ENCODE peak calls at places on chromosomes 7 and 10, in six cellular contexts. G, S, W, D, V and B are unnamed samples.
A peak's percentile ranks its signal among the peaks of the same experiment; 100 is the strongest.

GRCh38 chr7:22292519-22292918 is 64.4 kb downstream of the RAPGEF5 start:
- DNase-seq in G (no peak), S (peak; percentile 23), W (no peak), D (no peak), V (no peak), B (peak; percentile 16)

GRCh38 chr7:46930336-46930735 is 651.6 kb downstream of the TNS3 start:
- DNase-seq in G (peak; percentile 85), S (no peak), W (peak; percentile 97), D (no peak), V (no peak), B (no peak)

GRCh38 chr10:4382811-4383210 is 443.2 kb upstream of the AKR1E2 start:
- DNase-seq in G (no peak), S (no peak), W (no peak), D (no peak), V (no peak), B (no peak)

GRCh38 chr7:129489491-129489890 is 12.8 kb upstream of the SMKR1 start:
- DNase-seq in G (peak; percentile 15), S (peak; percentile 1), W (peak; percentile 76), D (no peak), V (no peak), B (no peak)

GRCh38 chr7:41578700-41579099 is 124.2 kb downstream of the INHBA start:
- DNase-seq in G (no peak), S (no peak), W (no peak), D (no peak), V (no peak), B (no peak)

GRCh38 chr7:2980406-2981102 is 63.1 kb downstream of the CARD11 start:
- DNase-seq in G (no peak), S (no peak), W (no peak), D (no peak), V (no peak), B (no peak)

GRCh38 chr7:155799514-155799913 is 12.7 kb downstream of the SHH start:
- DNase-seq in G (no peak), S (no peak), W (peak; percentile 19), D (no peak), V (peak; percentile 28), B (no peak)

GRCh38 chr10:74234569-74234968 is 83.5 kb downstream of the ADK start:
- DNase-seq in G (peak; percentile 81), S (no peak), W (peak; percentile 54), D (no peak), V (no peak), B (no peak)

GRCh38 chr10:116069856-116070255 is 203.2 kb downstream of the GFRA1 start:
- DNase-seq in G (no peak), S (no peak), W (no peak), D (no peak), V (peak; percentile 23), B (no peak)

GRCh38 chr7:144378651-144379050 is 23.4 kb downstream of the ARHGEF5 start:
- DNase-seq in G (no peak), S (no peak), W (no peak), D (no peak), V (no peak), B (no peak)

GRCh38 chr10:117137031-117137910 is 799 bp downstream of the VAX1 start:
- DNase-seq in G (peak; percentile 51), S (no peak), W (peak; percentile 51), D (no peak), V (peak; percentile 74), B (peak; percentile 83)

GRCh38 chr7:68629-69028 is 123.7 kb upstream of the FAM20C start:
- DNase-seq in G (no peak), S (no peak), W (peak; percentile 70), D (no peak), V (no peak), B (no peak)

DNA sequence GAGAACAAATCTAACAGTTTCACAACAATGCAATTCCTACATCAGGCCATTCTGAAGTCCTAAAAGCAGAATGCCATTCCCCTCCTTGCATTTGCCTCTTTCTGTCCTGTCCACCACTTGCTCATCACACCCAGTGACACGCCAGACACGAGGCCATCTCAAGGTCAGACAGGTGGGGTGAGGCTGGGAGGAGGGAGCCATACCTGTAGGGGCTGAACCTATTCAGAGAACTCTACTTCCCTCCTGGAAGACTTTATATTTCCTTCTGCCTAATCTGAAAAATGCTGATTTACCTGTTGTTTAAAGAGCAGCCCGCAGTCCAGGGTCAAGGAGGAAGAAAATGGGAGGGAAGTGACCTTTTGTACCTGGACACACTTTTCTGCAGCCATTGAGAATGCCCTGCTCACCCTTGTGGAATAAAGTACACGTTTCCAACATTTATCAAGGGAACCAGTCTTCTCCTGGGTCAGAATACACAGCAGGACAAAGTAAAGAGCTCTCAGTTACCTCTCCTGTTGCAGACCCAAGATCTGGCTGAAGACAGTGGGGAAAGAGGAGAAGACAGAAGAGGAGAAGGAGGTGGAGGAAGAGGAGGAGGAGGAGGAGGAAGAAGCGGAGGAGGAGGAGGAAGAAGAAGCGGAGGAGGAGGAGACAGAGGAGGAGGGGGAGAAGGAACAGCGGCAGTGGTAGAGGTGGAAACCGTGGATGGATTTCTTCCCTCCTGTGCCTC is 1.1 kb upstream of the BLNK start:
- DNase-seq in G (no peak), S (no peak), W (no peak), D (no peak), V (no peak), B (no peak)
- TF ChIP-seq EZH2phosphoT487 in G (no peak), S (no peak), W (no peak), D (no peak), V (no peak), B (no peak)

DNA sequence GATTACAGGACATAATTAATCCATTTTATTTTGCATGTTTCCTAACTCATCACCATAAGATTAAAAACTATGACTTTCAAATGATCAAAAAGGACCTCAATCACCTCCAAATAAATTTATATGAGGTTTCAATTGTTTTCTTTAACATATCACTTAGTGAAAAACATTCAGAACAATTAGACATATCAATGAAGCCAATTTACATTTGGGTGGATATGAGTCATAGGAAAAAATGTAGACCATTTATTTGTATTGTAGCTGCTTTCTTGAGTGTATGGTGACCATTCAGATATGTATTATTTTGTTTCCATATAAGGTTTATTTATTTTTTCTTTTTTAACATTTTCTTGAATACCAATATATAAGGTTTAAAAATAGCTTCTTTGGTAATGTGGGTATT is 13.3 kb upstream of the EXOC6 start:
- DNase-seq in G (peak; percentile 45), S (no peak), W (peak; percentile 19), D (no peak), V (no peak), B (no peak)
- H3K9ac ChIP-seq in G (no peak overlapping the region), S (no peak overlapping the region), W (no peak overlapping the region), D (no peak overlapping the region), V (no peak overlapping the region), B (no peak overlapping the region)

GRCh38 chr7:91759205-91759863 is 121.2 kb downstream of the MTERF1 start:
- DNase-seq in G (peak; percentile 93), S (peak; percentile 63), W (peak; percentile 38), D (no peak), V (no peak), B (peak; percentile 38)
- TF ChIP-seq EZH2phosphoT487 in G (no peak), S (no peak), W (no peak), D (no peak), V (no peak), B (no peak)

DNA sequence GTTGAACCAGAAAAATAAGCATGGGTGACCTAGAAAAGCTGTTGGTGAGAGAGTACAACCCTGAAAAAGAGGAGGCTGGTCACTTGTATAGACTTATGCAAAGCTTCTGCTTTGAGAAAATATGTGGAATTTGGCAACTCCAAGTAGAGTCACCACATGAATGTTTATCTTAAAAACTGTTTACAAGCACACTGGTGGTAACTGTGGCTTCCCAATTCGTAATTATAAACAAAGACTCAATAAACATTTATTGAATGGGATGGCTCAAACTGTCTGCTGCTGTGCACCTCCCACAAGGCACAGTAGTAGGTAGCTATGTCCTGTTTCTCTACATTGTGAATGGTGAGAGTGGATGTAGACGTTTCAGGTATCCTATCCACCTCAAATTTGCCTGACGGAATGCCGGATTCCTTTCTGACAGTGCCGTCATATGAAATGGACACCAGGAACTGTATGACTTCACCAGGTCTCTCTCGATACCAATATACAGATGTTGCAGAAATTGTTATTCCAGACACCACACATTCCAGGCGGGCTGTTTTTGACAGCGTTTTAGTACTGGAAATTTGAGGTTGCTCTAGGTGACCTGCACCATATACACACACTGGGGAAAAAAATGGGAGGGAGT is 43.4 kb upstream of the TARP start:
- DNase-seq in G (no peak), S (no peak), W (peak; percentile 42), D (no peak), V (no peak), B (no peak)
- H3K9ac ChIP-seq in G (no peak overlapping the region), S (no peak overlapping the region), W (no peak overlapping the region), D (no peak overlapping the region), V (no peak overlapping the region), B (no peak overlapping the region)

GRCh38 chr7:134806197-134806596 is 26.8 kb downstream of the CALD1 start:
- DNase-seq in G (no peak), S (no peak), W (no peak), D (no peak), V (no peak), B (no peak)
- TF ChIP-seq EZH2phosphoT487 in G (no peak), S (no peak), W (no peak), D (no peak), V (no peak), B (no peak)

GRCh38 chr10:129961274-129961839 is 2.7 kb downstream of the EBF3 start:
- DNase-seq in G (no peak), S (no peak), W (no peak), D (no peak), V (no peak), B (no peak)
- H3K9ac ChIP-seq in G (no peak overlapping the region), S (no peak overlapping the region), W (no peak overlapping the region), D (no peak overlapping the region), V (no peak overlapping the region), B (no peak overlapping the region)